ENCODE peak calls at places on chromosomes 2 and 18, in four cellular contexts. O is H9, E is heart left ventricle, W is spleen. J is an unnamed sample.

GRCh38 chr18:48805826-48806535 is 144.8 kb downstream of the SMAD7 start:
- DNase-seq in O (peak; percentile 8), W (no peak), E (no peak), J (no peak)

GRCh38 chr2:227460079-227460485 is 11.9 kb upstream of the AGFG1 start:
- DNase-seq in W (peak; percentile 84), E (no peak), O (no peak), J (peak; percentile 84)

GRCh38 chr18:80147418-80148315 is 38.6 kb downstream of the ADNP2 start:
- DNase-seq in O (peak; percentile 68), E (peak; percentile 80), W (peak; percentile 91), J (peak; percentile 85)

GRCh38 chr18:48910972-48911545 is 39.7 kb downstream of the SMAD7 start:
- DNase-seq in W (no peak), E (no peak), O (peak; percentile 25), J (no peak)

GRCh38 chr18:47174545-47175116 is 1.5 kb downstream of the IER3IP1 start:
- DNase-seq in E (no peak), W (no peak), O (no peak), J (no peak)

GRCh38 chr2:74891136-74891764 is 57.3 kb downstream of the HK2 start:
- DNase-seq in E (no peak), O (no peak), W (no peak), J (no peak)

GRCh38 chr2:186882511-186883071 is 33.6 kb upstream of the ZSWIM2 start:
- DNase-seq in O (no peak), W (no peak), E (no peak), J (peak; percentile 66)

GRCh38 chr18:9719421-9719981 is 11.4 kb downstream of the RAB31 start:
- DNase-seq in O (no peak), E (no peak), W (no peak), J (peak; percentile 80)

GRCh38 chr2:169047253-169048250 is 16.4 kb upstream of the ABCB11 start:
- DNase-seq in O (no peak), W (no peak), E (no peak), J (no peak)

GRCh38 chr2:8196311-8196710 is 485.5 kb upstream of the ID2 start:
- DNase-seq in W (no peak), E (no peak), O (no peak), J (no peak)

GRCh38 chr2:36355157-36355889 is at the start of gene CRIM1:
- DNase-seq in O (peak; percentile 88), W (peak; percentile 92), E (peak; percentile 93), J (peak; percentile 94)

GRCh38 chr2:57776916-57777315 is 269.7 kb upstream of the VRK2 start:
- DNase-seq in E (no peak), O (no peak), W (no peak), J (no peak)

GRCh38 chr2:164039270-164039669 is 303.5 kb upstream of the FIGN start:
- DNase-seq in O (no peak), E (no peak), W (no peak), J (no peak)

GRCh38 chr18:67513285-67513684 is 3.2 kb downstream of the DSEL start:
- DNase-seq in E (no peak), W (no peak), O (no peak), J (peak; percentile 38)

GRCh38 chr2:47023332-47023731 is 107.7 kb upstream of the MCFD2 start:
- DNase-seq in O (no peak), E (no peak), W (no peak), J (no peak)

GRCh38 chr2:191478754-191479679 is 198.9 kb upstream of the NABP1 start:
- DNase-seq in E (no peak), O (no peak), W (no peak), J (peak; percentile 77)

GRCh38 chr2:216478151-216478550 is 20.5 kb upstream of the RPL37A start:
- DNase-seq in E (no peak), O (no peak), W (no peak), J (peak; percentile 94)

DNA sequence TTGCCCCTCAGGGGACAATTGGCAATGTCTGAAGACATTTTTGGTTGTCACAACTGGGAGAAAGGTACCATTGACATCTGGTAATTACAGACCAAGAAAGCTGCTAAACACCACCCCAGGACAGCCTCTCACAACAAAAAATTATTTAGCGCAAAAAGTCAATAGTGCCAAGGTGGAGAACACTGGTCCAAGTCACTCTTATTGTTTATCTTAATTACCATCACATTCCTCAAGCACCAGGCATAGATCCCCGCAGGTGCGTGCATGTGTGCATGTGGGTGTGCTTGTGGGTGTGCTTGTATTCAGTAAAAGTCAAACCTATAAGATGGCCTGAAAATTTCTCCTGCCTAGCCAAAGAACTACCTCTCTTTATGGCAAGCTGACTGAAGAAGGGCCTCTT is 74.9 kb upstream of the WDR75 start:
- DNase-seq in W (no peak), E (no peak), O (no peak), J (no peak)
- TF ChIP-seq CTCF in W (no peak), E (no peak), O (no peak), J (no peak)

GRCh38 chr2:7007846-7008741 is 90.9 kb downstream of the RNF144A start:
- DNase-seq in E (peak; percentile 95), O (no peak), W (peak; percentile 90), J (peak; percentile 93)
- TF ChIP-seq CTCF in E (peak; percentile 46), O (no peak), W (no peak), J (peak; percentile 59)

GRCh38 chr2:237686659-237687136 is 59.3 kb downstream of the LRRFIP1 start:
- DNase-seq in W (peak; percentile 81), E (no peak), O (peak; percentile 46), J (peak; percentile 61)
- TF ChIP-seq CTCF in W (no peak), E (no peak), O (peak; percentile 51), J (peak; percentile 39)

GRCh38 chr2:176130153-176130916 is 830 bp downstream of the HOXD8 start:
- DNase-seq in W (peak; percentile 84), O (peak; percentile 58), E (no peak), J (no peak)
- TF ChIP-seq CTCF in W (no peak), O (no peak), E (no peak), J (no peak)

DNA sequence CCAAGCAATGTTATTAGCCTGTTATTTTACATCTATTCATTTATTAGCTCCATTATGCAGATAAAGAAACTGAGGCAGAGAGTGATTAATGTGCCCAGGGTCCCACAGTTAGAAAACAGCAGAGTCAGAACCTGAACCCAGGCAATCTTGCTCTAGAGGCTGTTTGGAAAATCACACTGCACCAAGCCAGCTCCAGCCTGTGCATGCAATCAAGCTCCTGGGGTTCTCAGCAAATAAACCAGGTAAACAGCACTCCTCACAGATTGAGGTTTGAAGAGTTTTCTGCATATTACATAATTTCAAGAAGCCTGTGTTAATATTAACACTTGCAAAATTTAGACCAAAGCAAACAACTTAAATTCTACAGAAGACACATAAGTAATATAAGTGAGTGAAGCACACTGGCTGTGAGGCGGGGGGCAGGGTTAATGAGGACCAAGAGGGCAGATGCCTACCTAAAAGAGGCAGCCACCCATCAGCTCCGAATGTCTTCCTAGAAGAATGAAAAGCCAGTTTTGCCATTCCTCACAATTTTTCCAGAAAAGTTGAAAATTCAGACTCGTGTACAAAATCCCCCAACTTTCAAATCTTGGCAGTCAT is 35.4 kb downstream of the CACNB4 start:
- DNase-seq in O (no peak), W (no peak), E (no peak), J (no peak)
- TF ChIP-seq CTCF in O (no peak), W (no peak), E (no peak), J (no peak)